ENCODE peak calls at places on chromosomes 16 and 17, in five cellular contexts. U, P, E, G and C are unnamed samples.

GRCh38 chr17:82655038-82655479 is 6.8 kb upstream of the WDR45B start:
- DNase-seq in U (no peak), P (no peak), E (no peak), G (no peak), C (no peak)

GRCh38 chr16:27127293-27127692 is 60.6 kb downstream of the C16orf82 start:
- DNase-seq in U (no peak), P (no peak), E (no peak), G (no peak), C (no peak)

GRCh38 chr17:20208717-20209116 is 199.6 kb downstream of the SPECC1 start:
- DNase-seq in U (no peak), P (no peak), E (no peak), G (no peak), C (no peak)

GRCh38 chr17:20302191-20302917 is 165.0 kb downstream of the LGALS9B start:
- DNase-seq in U (no peak), P (no peak), E (no peak), G (no peak), C (no peak)

GRCh38 chr16:2532494-2533141 is 1.4 kb upstream of the CEMP1 start:
- DNase-seq in U (peak; percentile 71), P (peak; percentile 39), E (peak; percentile 66), G (peak; percentile 57), C (no peak)

GRCh38 chr17:47292206-47292605 is 31.5 kb upstream of the EFCAB13 start:
- DNase-seq in U (no peak), P (no peak), E (no peak), G (no peak), C (no peak)

GRCh38 chr16:14003119-14003570 is 68.0 kb upstream of the MRTFB start:
- DNase-seq in U (peak; percentile 81), P (no peak), E (no peak), G (peak; percentile 27), C (peak; percentile 65)

GRCh38 chr16:72590179-72590937 is 418.4 kb upstream of the PMFBP1 start:
- DNase-seq in U (no peak), P (peak; percentile 66), E (no peak), G (no peak), C (no peak)

GRCh38 chr17:29116652-29117439 is 63.4 kb downstream of the MYO18A start:
- DNase-seq in U (peak; percentile 85), P (peak; percentile 5), E (peak; percentile 18), G (peak; percentile 75), C (peak; percentile 74)

GRCh38 chr17:57213180-57213825 is 43.0 kb upstream of the MSI2 start:
- DNase-seq in U (no peak), P (no peak), E (no peak), G (peak; percentile 19), C (no peak)

GRCh38 chr17:794876-795275 is 12.7 kb downstream of the MRM3 start:
- DNase-seq in U (peak; percentile 90), P (no peak), E (peak; percentile 24), G (peak; percentile 54), C (peak; percentile 80)

GRCh38 chr16:82983390-82983789 is 356.6 kb downstream of the CDH13 start:
- DNase-seq in U (no peak), P (no peak), E (no peak), G (no peak), C (no peak)

GRCh38 chr16:82991941-82992675 is 365.3 kb downstream of the CDH13 start:
- DNase-seq in U (no peak), P (no peak), E (no peak), G (no peak), C (no peak)

GRCh38 chr16:82990155-82990554 is 363.4 kb downstream of the CDH13 start:
- DNase-seq in U (no peak), P (no peak), E (no peak), G (no peak), C (no peak)

GRCh38 chr16:82991435-82991834 is 364.7 kb downstream of the CDH13 start:
- DNase-seq in U (no peak), P (no peak), E (no peak), G (no peak), C (no peak)

DNA sequence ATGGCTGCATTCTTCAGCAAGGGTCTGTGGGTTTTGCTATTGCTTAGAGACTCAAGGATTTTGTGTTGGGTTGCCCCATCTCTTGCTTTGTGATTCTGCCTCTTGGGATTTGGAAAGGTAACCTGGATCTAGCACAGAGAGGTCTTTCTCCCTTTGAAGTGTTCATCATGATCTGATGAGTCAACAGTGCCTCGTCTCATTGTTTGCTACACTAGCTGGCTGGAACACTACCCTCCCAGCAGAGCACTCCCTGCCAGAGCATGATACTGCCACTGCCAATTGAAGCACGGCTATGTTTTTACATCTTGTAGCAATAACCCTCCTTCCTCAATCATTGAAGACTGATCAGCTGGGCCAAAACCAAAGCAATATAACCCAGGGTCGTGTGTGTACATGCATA is 361.0 kb downstream of the CDH13 start:
- DNase-seq in U (no peak), P (no peak), E (no peak), G (no peak), C (no peak)
- TF ChIP-seq FOXM1 in U (no peak), P (no peak), E (no peak), G (no peak), C (no peak)

GRCh38 chr16:82016268-82016667 is 5.0 kb upstream of the SDR42E1 start:
- DNase-seq in U (peak; percentile 34), P (no peak), E (no peak), G (peak; percentile 45), C (peak; percentile 27)
- TF ChIP-seq FOXM1 in U (no peak), P (no peak), E (no peak), G (no peak), C (no peak)

DNA sequence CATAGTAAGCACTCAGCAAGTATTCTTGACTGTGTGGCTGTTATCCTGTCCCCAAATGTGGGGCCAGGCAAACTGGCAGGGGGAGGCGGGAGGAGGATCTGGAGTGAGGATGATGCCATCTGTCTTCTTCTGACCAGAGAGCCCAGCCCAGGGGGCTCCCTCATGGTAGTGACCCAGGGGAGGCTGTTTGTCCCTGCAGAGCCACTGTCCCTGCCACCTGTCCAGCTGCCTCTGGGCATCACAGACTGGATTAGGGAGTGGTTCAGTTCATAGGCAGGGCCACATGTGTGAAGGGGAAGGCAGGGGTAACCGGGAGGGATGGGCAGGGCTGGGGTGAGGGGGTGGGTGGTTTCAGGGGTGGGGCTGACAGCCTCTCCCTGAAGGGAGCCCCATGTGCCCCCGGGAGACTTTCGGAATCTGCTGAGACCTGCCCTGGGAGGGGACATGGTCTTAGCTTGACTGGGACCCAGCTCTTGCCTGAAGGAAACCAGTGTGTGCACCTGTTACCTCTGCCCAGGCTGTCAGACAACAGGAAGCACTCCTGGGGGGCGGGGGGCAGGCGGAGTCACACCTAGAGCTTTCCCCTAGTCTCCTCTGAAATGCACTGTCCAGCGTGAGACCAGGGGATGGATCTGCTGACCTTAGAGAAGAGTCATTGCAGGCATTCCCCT is 15.2 kb downstream of the ARHGAP23 start:
- DNase-seq in U (no peak), P (peak; percentile 30), E (no peak), G (no peak), C (no peak)
- TF ChIP-seq FOXM1 in U (no peak), P (no peak), E (no peak), G (no peak), C (no peak)

DNA sequence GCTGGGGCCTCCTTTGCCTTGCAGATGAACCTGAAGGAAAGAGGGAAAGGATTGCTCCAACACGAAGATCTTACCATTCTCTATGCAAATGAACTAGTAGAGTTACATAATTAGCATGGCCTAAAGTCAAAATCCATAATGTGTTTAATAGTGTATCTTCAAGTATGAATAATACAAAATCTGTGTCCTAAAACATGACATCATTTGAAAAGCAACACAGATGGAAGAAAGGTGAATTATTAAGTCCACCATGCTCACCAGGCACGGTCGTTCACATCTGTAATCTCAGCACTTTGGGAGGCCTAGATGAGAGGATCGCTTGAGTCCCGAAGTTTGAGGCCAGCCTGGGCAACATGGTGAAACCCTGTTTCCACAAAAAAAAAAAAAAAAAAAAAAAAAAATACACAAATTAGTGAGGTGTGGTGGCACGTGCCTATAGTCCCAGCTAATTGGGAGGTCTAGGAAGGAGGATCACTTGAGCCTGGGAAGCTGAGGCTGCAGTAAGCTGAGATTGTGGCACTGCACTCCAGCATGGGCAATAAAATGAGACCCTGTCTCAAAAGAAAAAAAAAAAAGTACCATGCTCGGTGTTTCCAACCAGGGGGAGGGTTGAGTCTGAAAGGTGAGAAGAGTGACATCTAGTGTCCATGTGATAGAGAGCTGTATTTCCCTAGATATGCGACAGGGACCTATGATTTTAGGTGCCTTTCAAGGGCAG is 6.4 kb downstream of the VWA3A start:
- DNase-seq in U (peak; percentile 71), P (peak; percentile 17), E (peak; percentile 89), G (peak; percentile 47), C (peak; percentile 80)
- TF ChIP-seq FOXM1 in U (no peak), P (no peak), E (no peak), G (no peak), C (no peak)

GRCh38 chr17:75535119-75535537 is 9.6 kb downstream of the LLGL2 start:
- DNase-seq in U (no peak), P (peak; percentile 26), E (no peak), G (no peak), C (no peak)
- TF ChIP-seq FOXM1 in U (no peak), P (no peak), E (no peak), G (no peak), C (no peak)